ENCODE peak calls at places on chromosome 3, in five cellular contexts. L, U, E, B and M are unnamed samples.

GRCh38 chr3:181726351-181727121 is 14.8 kb downstream of the SOX2 start:
- DNase-seq in L (no peak), U (no peak), E (no peak), B (no peak), M (no peak)

GRCh38 chr3:29152379-29152778 is 128.5 kb upstream of the RBMS3 start:
- DNase-seq in L (no peak), U (peak), E (no peak), B (no peak), M (no peak)

GRCh38 chr3:71652786-71653419 is 69.4 kb upstream of the FOXP1 start:
- DNase-seq in L (peak), U (peak), E (no peak), B (no peak), M (peak)

GRCh38 chr3:17678116-17678741 is 64.2 kb downstream of the TBC1D5 start:
- DNase-seq in L (peak), U (peak), E (no peak), B (no peak), M (no peak)

GRCh38 chr3:11131371-11131770 is 22.9 kb upstream of the HRH1 start:
- DNase-seq in L (no peak), U (peak), E (no peak), B (no peak), M (no peak)

GRCh38 chr3:32089476-32089875 is 16.9 kb upstream of the GPD1L start:
- DNase-seq in L (no peak), U (no peak), E (no peak), B (no peak), M (no peak)

GRCh38 chr3:9884555-9885165 is 4.6 kb upstream of the CIDEC start:
- DNase-seq in L (peak), U (peak), E (no peak), B (no peak), M (no peak)

GRCh38 chr3:14231998-14232501 is 53.4 kb downstream of the LSM3 start:
- DNase-seq in L (no peak), U (no peak), E (no peak), B (no peak), M (no peak)

GRCh38 chr3:126781889-126782491 is 78.0 kb downstream of the CHCHD6 start:
- DNase-seq in L (peak), U (peak), E (no peak), B (no peak), M (no peak)

GRCh38 chr3:117660941-117661635 is 951.5 kb downstream of the TUSC7 start:
- DNase-seq in L (peak), U (peak), E (no peak), B (no peak), M (no peak)

GRCh38 chr3:155079795-155080546 is at the start of gene MME:
- DNase-seq in L (peak), U (peak), E (no peak), B (peak), M (no peak)

GRCh38 chr3:30188713-30189112 is 417.7 kb upstream of the TGFBR2 start:
- DNase-seq in L (no peak), U (peak), E (no peak), B (no peak), M (no peak)

GRCh38 chr3:195064300-195064931 is 206.5 kb downstream of the XXYLT1 start:
- DNase-seq in L (no peak), U (no peak), E (no peak), B (no peak), M (no peak)

GRCh38 chr3:188021502-188022040 is 132.4 kb upstream of the LPP start:
- DNase-seq in L (no peak), U (peak), E (no peak), B (no peak), M (no peak)

GRCh38 chr3:11331101-11331500 is 58.9 kb downstream of the ATG7 start:
- DNase-seq in L (no peak), U (peak), E (no peak), B (no peak), M (no peak)